ENCODE peak calls at places on chromosomes 2 and 18, in ten cellular contexts. A, Q, Z, C, P, H, D, B, F and R are unnamed samples.

GRCh38 chr2:138537170-138537915 is 35.8 kb downstream of the SPOPL start:
- DNase-seq in A (no peak), Q (no peak), Z (no peak), C (no peak), P (no peak), H (peak; percentile 90), D (no peak), B (no peak), F (no peak), R (no peak)

GRCh38 chr2:24972315-24972958 is 682 bp upstream of the DNAJC27 start:
- DNase-seq in A (no peak), Q (no peak), Z (no peak), C (no peak), P (peak; percentile 31), H (peak; percentile 65), D (peak; percentile 70), B (no peak), F (peak; percentile 36), R (peak; percentile 2)

GRCh38 chr2:41932241-41933034 is 115.4 kb upstream of the PKDCC start:
- DNase-seq in A (no peak), Q (no peak), Z (no peak), C (no peak), P (no peak), H (peak; percentile 35), D (no peak), B (no peak), F (peak; percentile 100), R (no peak)

GRCh38 chr2:215843579-215843978 is 169.8 kb downstream of the MREG start:
- DNase-seq in A (no peak), Q (no peak), Z (no peak), C (no peak), P (peak; percentile 96), H (no peak), D (no peak), B (no peak), F (peak; percentile 78), R (no peak)

GRCh38 chr2:30601375-30601774 is 154.3 kb downstream of the LCLAT1 start:
- DNase-seq in A (no peak), Q (no peak), Z (no peak), C (no peak), P (no peak), H (no peak), D (no peak), B (no peak), F (peak; percentile 60), R (no peak)

GRCh38 chr2:159658887-159659437 is 42.6 kb upstream of the BAZ2B start:
- DNase-seq in A (no peak), Q (no peak), Z (no peak), C (no peak), P (no peak), H (peak; percentile 26), D (no peak), B (no peak), F (peak; percentile 89), R (no peak)

GRCh38 chr2:200252661-200253067 is 53.8 kb upstream of the SPATS2L start:
- DNase-seq in A (no peak), Q (no peak), Z (no peak), C (no peak), P (peak; percentile 24), H (no peak), D (no peak), B (no peak), F (peak; percentile 80), R (no peak)

GRCh38 chr2:189024861-189025618 is 50.9 kb downstream of the COL3A1 start:
- DNase-seq in A (no peak), Q (no peak), Z (peak; percentile 13), C (no peak), P (peak; percentile 7), H (peak; percentile 56), D (peak; percentile 21), B (no peak), F (peak; percentile 87), R (no peak)

GRCh38 chr2:225536036-225536435 is 136.5 kb downstream of the NYAP2 start:
- DNase-seq in A (no peak), Q (no peak), Z (no peak), C (no peak), P (no peak), H (no peak), D (no peak), B (no peak), F (no peak), R (no peak)

GRCh38 chr18:12159446-12159845 is 65.8 kb downstream of the ANKRD62 start:
- DNase-seq in A (no peak), Q (no peak), Z (no peak), C (no peak), P (peak; percentile 88), H (no peak), D (no peak), B (no peak), F (no peak), R (no peak)

GRCh38 chr2:24597181-24597870 is 106.3 kb downstream of the NCOA1 start:
- DNase-seq in A (no peak), Q (no peak), Z (no peak), C (no peak), P (no peak), H (no peak), D (no peak), B (no peak), F (peak; percentile 18), R (no peak)

GRCh38 chr2:150271952-150272351 is 215.5 kb downstream of the RND3 start:
- DNase-seq in A (no peak), Q (no peak), Z (no peak), C (no peak), P (peak; percentile 93), H (no peak), D (no peak), B (no peak), F (peak; percentile 84), R (no peak)

GRCh38 chr2:88090446-88091283 is 23.0 kb downstream of the SMYD1 start:
- DNase-seq in A (no peak), Q (no peak), Z (no peak), C (no peak), P (no peak), H (no peak), D (peak; percentile 53), B (no peak), F (no peak), R (no peak)